ENCODE peak calls at places on chromosomes 2 and 18, in nine cellular contexts. One of them, this sample, is unnamed.

GRCh38 chr2:215218587-215219577 is 80.5 kb upstream of the ABCA12 start:
- DNase-seq in brain microvascular endothelial cell: no peak
- DNase-seq in stimulated activated CD4-positive, alpha-beta T cell treated with anti-CD3 and anti-CD28 coated beads, Interleukin-12 subunit alpha, Interleukin-12 subunit beta, amount 100 ng/mL, for 4 hours: no peak
- DNase-seq in GM03348: peak
- DNase-seq in left lobe of liver: no peak
- DNase-seq in prostate gland: no peak
- DNase-seq in AG10803: peak
- DNase-seq in activated naive CD8-positive, alpha-beta T cell treated with anti-CD3 and anti-CD28 coated beads, Interleukin-2, amount 50 U/mL, for 24 hours: no peak
- DNase-seq in activated CD8-positive, alpha-beta memory T cell treated with anti-CD3 and anti-CD28 coated beads for 1 hour: no peak
- DNase-seq in this sample: no peak

GRCh38 chr2:33437297-33437696 is 39.2 kb upstream of the RASGRP3 start:
- DNase-seq in brain microvascular endothelial cell: peak
- DNase-seq in stimulated activated CD4-positive, alpha-beta T cell treated with anti-CD3 and anti-CD28 coated beads, Interleukin-12 subunit alpha, Interleukin-12 subunit beta, amount 100 ng/mL, for 4 hours: no peak
- DNase-seq in GM03348: peak
- DNase-seq in left lobe of liver: no peak
- DNase-seq in prostate gland: no peak
- DNase-seq in AG10803: peak
- DNase-seq in activated naive CD8-positive, alpha-beta T cell treated with anti-CD3 and anti-CD28 coated beads, Interleukin-2, amount 50 U/mL, for 24 hours: no peak
- DNase-seq in activated CD8-positive, alpha-beta memory T cell treated with anti-CD3 and anti-CD28 coated beads for 1 hour: no peak
- DNase-seq in this sample: peak

GRCh38 chr2:30193104-30193681 is 38.1 kb upstream of the LBH start:
- DNase-seq in brain microvascular endothelial cell: no peak
- DNase-seq in stimulated activated CD4-positive, alpha-beta T cell treated with anti-CD3 and anti-CD28 coated beads, Interleukin-12 subunit alpha, Interleukin-12 subunit beta, amount 100 ng/mL, for 4 hours: no peak
- DNase-seq in GM03348: peak
- DNase-seq in left lobe of liver: no peak
- DNase-seq in prostate gland: no peak
- DNase-seq in AG10803: no peak
- DNase-seq in activated naive CD8-positive, alpha-beta T cell treated with anti-CD3 and anti-CD28 coated beads, Interleukin-2, amount 50 U/mL, for 24 hours: no peak
- DNase-seq in activated CD8-positive, alpha-beta memory T cell treated with anti-CD3 and anti-CD28 coated beads for 1 hour: no peak
- DNase-seq in this sample: peak

GRCh38 chr18:54284967-54285785 is 15.9 kb downstream of the POLI start:
- DNase-seq in brain microvascular endothelial cell: peak
- DNase-seq in stimulated activated CD4-positive, alpha-beta T cell treated with anti-CD3 and anti-CD28 coated beads, Interleukin-12 subunit alpha, Interleukin-12 subunit beta, amount 100 ng/mL, for 4 hours: peak
- DNase-seq in GM03348: peak
- DNase-seq in left lobe of liver: no peak
- DNase-seq in prostate gland: no peak
- DNase-seq in AG10803: peak
- DNase-seq in activated naive CD8-positive, alpha-beta T cell treated with anti-CD3 and anti-CD28 coated beads, Interleukin-2, amount 50 U/mL, for 24 hours: peak
- DNase-seq in activated CD8-positive, alpha-beta memory T cell treated with anti-CD3 and anti-CD28 coated beads for 1 hour: no peak
- DNase-seq in this sample: peak

GRCh38 chr2:239082425-239082824 is 234.5 kb downstream of the TWIST2 start:
- DNase-seq in brain microvascular endothelial cell: no peak
- DNase-seq in stimulated activated CD4-positive, alpha-beta T cell treated with anti-CD3 and anti-CD28 coated beads, Interleukin-12 subunit alpha, Interleukin-12 subunit beta, amount 100 ng/mL, for 4 hours: no peak
- DNase-seq in GM03348: no peak
- DNase-seq in left lobe of liver: no peak
- DNase-seq in prostate gland: no peak
- DNase-seq in AG10803: no peak
- DNase-seq in activated naive CD8-positive, alpha-beta T cell treated with anti-CD3 and anti-CD28 coated beads, Interleukin-2, amount 50 U/mL, for 24 hours: no peak
- DNase-seq in activated CD8-positive, alpha-beta memory T cell treated with anti-CD3 and anti-CD28 coated beads for 1 hour: no peak
- DNase-seq in this sample: no peak

GRCh38 chr2:9996321-9996720 is 44.8 kb downstream of the GRHL1 start:
- DNase-seq in brain microvascular endothelial cell: no peak
- DNase-seq in stimulated activated CD4-positive, alpha-beta T cell treated with anti-CD3 and anti-CD28 coated beads, Interleukin-12 subunit alpha, Interleukin-12 subunit beta, amount 100 ng/mL, for 4 hours: no peak
- DNase-seq in GM03348: no peak
- DNase-seq in left lobe of liver: no peak
- DNase-seq in prostate gland: no peak
- DNase-seq in AG10803: no peak
- DNase-seq in activated naive CD8-positive, alpha-beta T cell treated with anti-CD3 and anti-CD28 coated beads, Interleukin-2, amount 50 U/mL, for 24 hours: no peak
- DNase-seq in activated CD8-positive, alpha-beta memory T cell treated with anti-CD3 and anti-CD28 coated beads for 1 hour: no peak
- DNase-seq in this sample: no peak

GRCh38 chr2:20451761-20452499 is 5.1 kb downstream of the RHOB start:
- DNase-seq in brain microvascular endothelial cell: no peak
- DNase-seq in stimulated activated CD4-positive, alpha-beta T cell treated with anti-CD3 and anti-CD28 coated beads, Interleukin-12 subunit alpha, Interleukin-12 subunit beta, amount 100 ng/mL, for 4 hours: no peak
- DNase-seq in GM03348: no peak
- DNase-seq in left lobe of liver: peak
- DNase-seq in prostate gland: no peak
- DNase-seq in AG10803: no peak
- DNase-seq in activated naive CD8-positive, alpha-beta T cell treated with anti-CD3 and anti-CD28 coated beads, Interleukin-2, amount 50 U/mL, for 24 hours: no peak
- DNase-seq in activated CD8-positive, alpha-beta memory T cell treated with anti-CD3 and anti-CD28 coated beads for 1 hour: no peak
- DNase-seq in this sample: no peak

GRCh38 chr2:72182547-72183460 is 35.1 kb upstream of the CYP26B1 start:
- DNase-seq in brain microvascular endothelial cell: no peak
- DNase-seq in stimulated activated CD4-positive, alpha-beta T cell treated with anti-CD3 and anti-CD28 coated beads, Interleukin-12 subunit alpha, Interleukin-12 subunit beta, amount 100 ng/mL, for 4 hours: no peak
- DNase-seq in GM03348: no peak
- DNase-seq in left lobe of liver: peak
- DNase-seq in prostate gland: no peak
- DNase-seq in AG10803: no peak
- DNase-seq in activated naive CD8-positive, alpha-beta T cell treated with anti-CD3 and anti-CD28 coated beads, Interleukin-2, amount 50 U/mL, for 24 hours: no peak
- DNase-seq in activated CD8-positive, alpha-beta memory T cell treated with anti-CD3 and anti-CD28 coated beads for 1 hour: no peak
- DNase-seq in this sample: no peak

GRCh38 chr2:16394072-16394985 is 271.3 kb downstream of the CYRIA start:
- DNase-seq in brain microvascular endothelial cell: no peak
- DNase-seq in stimulated activated CD4-positive, alpha-beta T cell treated with anti-CD3 and anti-CD28 coated beads, Interleukin-12 subunit alpha, Interleukin-12 subunit beta, amount 100 ng/mL, for 4 hours: no peak
- DNase-seq in GM03348: no peak
- DNase-seq in left lobe of liver: no peak
- DNase-seq in prostate gland: no peak
- DNase-seq in AG10803: no peak
- DNase-seq in activated naive CD8-positive, alpha-beta T cell treated with anti-CD3 and anti-CD28 coated beads, Interleukin-2, amount 50 U/mL, for 24 hours: no peak
- DNase-seq in activated CD8-positive, alpha-beta memory T cell treated with anti-CD3 and anti-CD28 coated beads for 1 hour: no peak
- DNase-seq in this sample: peak

GRCh38 chr2:16071865-16072637 is 131.7 kb downstream of the MYCN start:
- DNase-seq in brain microvascular endothelial cell: no peak
- DNase-seq in stimulated activated CD4-positive, alpha-beta T cell treated with anti-CD3 and anti-CD28 coated beads, Interleukin-12 subunit alpha, Interleukin-12 subunit beta, amount 100 ng/mL, for 4 hours: no peak
- DNase-seq in GM03348: no peak
- DNase-seq in left lobe of liver: no peak
- DNase-seq in prostate gland: no peak
- DNase-seq in AG10803: no peak
- DNase-seq in activated naive CD8-positive, alpha-beta T cell treated with anti-CD3 and anti-CD28 coated beads, Interleukin-2, amount 50 U/mL, for 24 hours: no peak
- DNase-seq in activated CD8-positive, alpha-beta memory T cell treated with anti-CD3 and anti-CD28 coated beads for 1 hour: no peak
- DNase-seq in this sample: no peak

GRCh38 chr2:71882949-71883472 is 264.7 kb downstream of the CYP26B1 start:
- DNase-seq in brain microvascular endothelial cell: peak
- DNase-seq in stimulated activated CD4-positive, alpha-beta T cell treated with anti-CD3 and anti-CD28 coated beads, Interleukin-12 subunit alpha, Interleukin-12 subunit beta, amount 100 ng/mL, for 4 hours: no peak
- DNase-seq in GM03348: peak
- DNase-seq in left lobe of liver: peak
- DNase-seq in prostate gland: no peak
- DNase-seq in AG10803: peak
- DNase-seq in activated naive CD8-positive, alpha-beta T cell treated with anti-CD3 and anti-CD28 coated beads, Interleukin-2, amount 50 U/mL, for 24 hours: no peak
- DNase-seq in activated CD8-positive, alpha-beta memory T cell treated with anti-CD3 and anti-CD28 coated beads for 1 hour: no peak
- DNase-seq in this sample: peak

GRCh38 chr2:135997380-135997779 is 12.0 kb upstream of the DARS1 start:
- DNase-seq in brain microvascular endothelial cell: no peak
- DNase-seq in stimulated activated CD4-positive, alpha-beta T cell treated with anti-CD3 and anti-CD28 coated beads, Interleukin-12 subunit alpha, Interleukin-12 subunit beta, amount 100 ng/mL, for 4 hours: no peak
- DNase-seq in GM03348: no peak
- DNase-seq in left lobe of liver: no peak
- DNase-seq in prostate gland: no peak
- DNase-seq in AG10803: no peak
- DNase-seq in activated naive CD8-positive, alpha-beta T cell treated with anti-CD3 and anti-CD28 coated beads, Interleukin-2, amount 50 U/mL, for 24 hours: peak
- DNase-seq in activated CD8-positive, alpha-beta memory T cell treated with anti-CD3 and anti-CD28 coated beads for 1 hour: no peak
- DNase-seq in this sample: no peak

GRCh38 chr2:160419776-160420521 is 73.7 kb downstream of the RBMS1 start:
- DNase-seq in brain microvascular endothelial cell: peak
- DNase-seq in stimulated activated CD4-positive, alpha-beta T cell treated with anti-CD3 and anti-CD28 coated beads, Interleukin-12 subunit alpha, Interleukin-12 subunit beta, amount 100 ng/mL, for 4 hours: no peak
- DNase-seq in GM03348: peak
- DNase-seq in left lobe of liver: no peak
- DNase-seq in prostate gland: no peak
- DNase-seq in AG10803: peak
- DNase-seq in activated naive CD8-positive, alpha-beta T cell treated with anti-CD3 and anti-CD28 coated beads, Interleukin-2, amount 50 U/mL, for 24 hours: no peak
- DNase-seq in activated CD8-positive, alpha-beta memory T cell treated with anti-CD3 and anti-CD28 coated beads for 1 hour: no peak
- DNase-seq in this sample: no peak

GRCh38 chr18:27608174-27608573 is 423.1 kb upstream of the CHST9 start:
- DNase-seq in brain microvascular endothelial cell: no peak
- DNase-seq in stimulated activated CD4-positive, alpha-beta T cell treated with anti-CD3 and anti-CD28 coated beads, Interleukin-12 subunit alpha, Interleukin-12 subunit beta, amount 100 ng/mL, for 4 hours: no peak
- DNase-seq in GM03348: no peak
- DNase-seq in left lobe of liver: no peak
- DNase-seq in prostate gland: no peak
- DNase-seq in AG10803: no peak
- DNase-seq in activated naive CD8-positive, alpha-beta T cell treated with anti-CD3 and anti-CD28 coated beads, Interleukin-2, amount 50 U/mL, for 24 hours: no peak
- DNase-seq in activated CD8-positive, alpha-beta memory T cell treated with anti-CD3 and anti-CD28 coated beads for 1 hour: no peak
- DNase-seq in this sample: no peak

GRCh38 chr2:26772064-26773001 is 8.2 kb downstream of the SLC35F6 start:
- DNase-seq in brain microvascular endothelial cell: peak
- DNase-seq in stimulated activated CD4-positive, alpha-beta T cell treated with anti-CD3 and anti-CD28 coated beads, Interleukin-12 subunit alpha, Interleukin-12 subunit beta, amount 100 ng/mL, for 4 hours: no peak
- DNase-seq in GM03348: peak
- DNase-seq in left lobe of liver: peak
- DNase-seq in prostate gland: peak
- DNase-seq in AG10803: peak
- DNase-seq in activated naive CD8-positive, alpha-beta T cell treated with anti-CD3 and anti-CD28 coated beads, Interleukin-2, amount 50 U/mL, for 24 hours: no peak
- DNase-seq in activated CD8-positive, alpha-beta memory T cell treated with anti-CD3 and anti-CD28 coated beads for 1 hour: no peak
- DNase-seq in this sample: peak

GRCh38 chr2:177631702-177632101 is 239.1 kb downstream of the AGPS start:
- DNase-seq in brain microvascular endothelial cell: no peak
- DNase-seq in stimulated activated CD4-positive, alpha-beta T cell treated with anti-CD3 and anti-CD28 coated beads, Interleukin-12 subunit alpha, Interleukin-12 subunit beta, amount 100 ng/mL, for 4 hours: no peak
- DNase-seq in GM03348: no peak
- DNase-seq in left lobe of liver: no peak
- DNase-seq in prostate gland: no peak
- DNase-seq in AG10803: no peak
- DNase-seq in activated naive CD8-positive, alpha-beta T cell treated with anti-CD3 and anti-CD28 coated beads, Interleukin-2, amount 50 U/mL, for 24 hours: no peak
- DNase-seq in activated CD8-positive, alpha-beta memory T cell treated with anti-CD3 and anti-CD28 coated beads for 1 hour: no peak
- DNase-seq in this sample: no peak

GRCh38 chr2:73728711-73729110 is 8.4 kb downstream of the TPRKB start:
- DNase-seq in brain microvascular endothelial cell: no peak
- DNase-seq in stimulated activated CD4-positive, alpha-beta T cell treated with anti-CD3 and anti-CD28 coated beads, Interleukin-12 subunit alpha, Interleukin-12 subunit beta, amount 100 ng/mL, for 4 hours: no peak
- DNase-seq in GM03348: no peak
- DNase-seq in left lobe of liver: peak
- DNase-seq in prostate gland: no peak
- DNase-seq in AG10803: no peak
- DNase-seq in activated naive CD8-positive, alpha-beta T cell treated with anti-CD3 and anti-CD28 coated beads, Interleukin-2, amount 50 U/mL, for 24 hours: no peak
- DNase-seq in activated CD8-positive, alpha-beta memory T cell treated with anti-CD3 and anti-CD28 coated beads for 1 hour: no peak
- DNase-seq in this sample: no peak

GRCh38 chr2:54945401-54946219 is 104.6 kb downstream of the RTN4 start:
- DNase-seq in brain microvascular endothelial cell: no peak
- DNase-seq in stimulated activated CD4-positive, alpha-beta T cell treated with anti-CD3 and anti-CD28 coated beads, Interleukin-12 subunit alpha, Interleukin-12 subunit beta, amount 100 ng/mL, for 4 hours: no peak
- DNase-seq in GM03348: peak
- DNase-seq in left lobe of liver: no peak
- DNase-seq in prostate gland: peak
- DNase-seq in AG10803: peak
- DNase-seq in activated naive CD8-positive, alpha-beta T cell treated with anti-CD3 and anti-CD28 coated beads, Interleukin-2, amount 50 U/mL, for 24 hours: peak
- DNase-seq in activated CD8-positive, alpha-beta memory T cell treated with anti-CD3 and anti-CD28 coated beads for 1 hour: no peak
- DNase-seq in this sample: no peak

GRCh38 chr2:80256396-80257167 is 48.0 kb downstream of the LRRTM1 start:
- DNase-seq in brain microvascular endothelial cell: no peak
- DNase-seq in stimulated activated CD4-positive, alpha-beta T cell treated with anti-CD3 and anti-CD28 coated beads, Interleukin-12 subunit alpha, Interleukin-12 subunit beta, amount 100 ng/mL, for 4 hours: no peak
- DNase-seq in GM03348: peak
- DNase-seq in left lobe of liver: no peak
- DNase-seq in prostate gland: no peak
- DNase-seq in AG10803: peak
- DNase-seq in activated naive CD8-positive, alpha-beta T cell treated with anti-CD3 and anti-CD28 coated beads, Interleukin-2, amount 50 U/mL, for 24 hours: no peak
- DNase-seq in activated CD8-positive, alpha-beta memory T cell treated with anti-CD3 and anti-CD28 coated beads for 1 hour: no peak
- DNase-seq in this sample: peak

GRCh38 chr2:165016772-165017411 is 61.6 kb upstream of the SLC38A11 start:
- DNase-seq in brain microvascular endothelial cell: peak
- DNase-seq in stimulated activated CD4-positive, alpha-beta T cell treated with anti-CD3 and anti-CD28 coated beads, Interleukin-12 subunit alpha, Interleukin-12 subunit beta, amount 100 ng/mL, for 4 hours: no peak
- DNase-seq in GM03348: peak
- DNase-seq in left lobe of liver: no peak
- DNase-seq in prostate gland: no peak
- DNase-seq in AG10803: peak
- DNase-seq in activated naive CD8-positive, alpha-beta T cell treated with anti-CD3 and anti-CD28 coated beads, Interleukin-2, amount 50 U/mL, for 24 hours: peak
- DNase-seq in activated CD8-positive, alpha-beta memory T cell treated with anti-CD3 and anti-CD28 coated beads for 1 hour: no peak
- DNase-seq in this sample: no peak

GRCh38 chr18:75202976-75203375 is 6.0 kb downstream of the PTGR3 start:
- DNase-seq in brain microvascular endothelial cell: no peak
- DNase-seq in stimulated activated CD4-positive, alpha-beta T cell treated with anti-CD3 and anti-CD28 coated beads, Interleukin-12 subunit alpha, Interleukin-12 subunit beta, amount 100 ng/mL, for 4 hours: no peak
- DNase-seq in GM03348: no peak
- DNase-seq in left lobe of liver: no peak
- DNase-seq in prostate gland: no peak
- DNase-seq in AG10803: no peak
- DNase-seq in activated naive CD8-positive, alpha-beta T cell treated with anti-CD3 and anti-CD28 coated beads, Interleukin-2, amount 50 U/mL, for 24 hours: no peak
- DNase-seq in activated CD8-positive, alpha-beta memory T cell treated with anti-CD3 and anti-CD28 coated beads for 1 hour: no peak
- DNase-seq in this sample: no peak

GRCh38 chr2:238513346-238513745 is 86.6 kb downstream of the ASB1 start:
- DNase-seq in brain microvascular endothelial cell: peak
- DNase-seq in stimulated activated CD4-positive, alpha-beta T cell treated with anti-CD3 and anti-CD28 coated beads, Interleukin-12 subunit alpha, Interleukin-12 subunit beta, amount 100 ng/mL, for 4 hours: no peak
- DNase-seq in GM03348: peak
- DNase-seq in left lobe of liver: no peak
- DNase-seq in prostate gland: peak
- DNase-seq in AG10803: peak
- DNase-seq in activated naive CD8-positive, alpha-beta T cell treated with anti-CD3 and anti-CD28 coated beads, Interleukin-2, amount 50 U/mL, for 24 hours: peak
- DNase-seq in activated CD8-positive, alpha-beta memory T cell treated with anti-CD3 and anti-CD28 coated beads for 1 hour: no peak
- DNase-seq in this sample: peak

GRCh38 chr2:15642334-15643208 is 50.9 kb downstream of the DDX1 start:
- DNase-seq in brain microvascular endothelial cell: no peak
- DNase-seq in stimulated activated CD4-positive, alpha-beta T cell treated with anti-CD3 and anti-CD28 coated beads, Interleukin-12 subunit alpha, Interleukin-12 subunit beta, amount 100 ng/mL, for 4 hours: no peak
- DNase-seq in GM03348: no peak
- DNase-seq in left lobe of liver: no peak
- DNase-seq in prostate gland: no peak
- DNase-seq in AG10803: no peak
- DNase-seq in activated naive CD8-positive, alpha-beta T cell treated with anti-CD3 and anti-CD28 coated beads, Interleukin-2, amount 50 U/mL, for 24 hours: no peak
- DNase-seq in activated CD8-positive, alpha-beta memory T cell treated with anti-CD3 and anti-CD28 coated beads for 1 hour: no peak
- DNase-seq in this sample: no peak

GRCh38 chr2:75146221-75146902 is 53.0 kb downstream of the TACR1 start:
- DNase-seq in brain microvascular endothelial cell: no peak
- DNase-seq in stimulated activated CD4-positive, alpha-beta T cell treated with anti-CD3 and anti-CD28 coated beads, Interleukin-12 subunit alpha, Interleukin-12 subunit beta, amount 100 ng/mL, for 4 hours: no peak
- DNase-seq in GM03348: peak
- DNase-seq in left lobe of liver: no peak
- DNase-seq in prostate gland: no peak
- DNase-seq in AG10803: no peak
- DNase-seq in activated naive CD8-positive, alpha-beta T cell treated with anti-CD3 and anti-CD28 coated beads, Interleukin-2, amount 50 U/mL, for 24 hours: no peak
- DNase-seq in activated CD8-positive, alpha-beta memory T cell treated with anti-CD3 and anti-CD28 coated beads for 1 hour: no peak
- DNase-seq in this sample: no peak

GRCh38 chr2:170669909-170670308 is 45.2 kb upstream of the SP5 start:
- DNase-seq in brain microvascular endothelial cell: no peak
- DNase-seq in stimulated activated CD4-positive, alpha-beta T cell treated with anti-CD3 and anti-CD28 coated beads, Interleukin-12 subunit alpha, Interleukin-12 subunit beta, amount 100 ng/mL, for 4 hours: no peak
- DNase-seq in GM03348: no peak
- DNase-seq in left lobe of liver: no peak
- DNase-seq in prostate gland: no peak
- DNase-seq in AG10803: no peak
- DNase-seq in activated naive CD8-positive, alpha-beta T cell treated with anti-CD3 and anti-CD28 coated beads, Interleukin-2, amount 50 U/mL, for 24 hours: no peak
- DNase-seq in activated CD8-positive, alpha-beta memory T cell treated with anti-CD3 and anti-CD28 coated beads for 1 hour: no peak
- DNase-seq in this sample: no peak

GRCh38 chr2:136185991-136186771 is 68.2 kb upstream of the CXCR4 start:
- DNase-seq in brain microvascular endothelial cell: no peak
- DNase-seq in stimulated activated CD4-positive, alpha-beta T cell treated with anti-CD3 and anti-CD28 coated beads, Interleukin-12 subunit alpha, Interleukin-12 subunit beta, amount 100 ng/mL, for 4 hours: no peak
- DNase-seq in GM03348: no peak
- DNase-seq in left lobe of liver: no peak
- DNase-seq in prostate gland: no peak
- DNase-seq in AG10803: no peak
- DNase-seq in activated naive CD8-positive, alpha-beta T cell treated with anti-CD3 and anti-CD28 coated beads, Interleukin-2, amount 50 U/mL, for 24 hours: no peak
- DNase-seq in activated CD8-positive, alpha-beta memory T cell treated with anti-CD3 and anti-CD28 coated beads for 1 hour: no peak
- DNase-seq in this sample: no peak

GRCh38 chr18:45167109-45167551 is 448.1 kb upstream of the SLC14A2 start:
- DNase-seq in brain microvascular endothelial cell: peak
- DNase-seq in stimulated activated CD4-positive, alpha-beta T cell treated with anti-CD3 and anti-CD28 coated beads, Interleukin-12 subunit alpha, Interleukin-12 subunit beta, amount 100 ng/mL, for 4 hours: no peak
- DNase-seq in GM03348: no peak
- DNase-seq in left lobe of liver: no peak
- DNase-seq in prostate gland: no peak
- DNase-seq in AG10803: peak
- DNase-seq in activated naive CD8-positive, alpha-beta T cell treated with anti-CD3 and anti-CD28 coated beads, Interleukin-2, amount 50 U/mL, for 24 hours: no peak
- DNase-seq in activated CD8-positive, alpha-beta memory T cell treated with anti-CD3 and anti-CD28 coated beads for 1 hour: no peak
- DNase-seq in this sample: no peak